ENCODE peak calls at places on chromosomes 13 and 19, in eight cellular contexts. M is astrocyte of the cerebellum, U is AG09309, X is cardiac muscle cell, J is AG10803, N is transverse colon, H is heart right ventricle, E is mucosa of descending colon. R is an unnamed sample.

GRCh38 chr13:110518571-110518970 is 43.0 kb downstream of the RAB20 start:
- DNase-seq in M (no peak), U (no peak), X (no peak), J (no peak), N (peak; percentile 55), H (no peak), E (peak; percentile 66), R (no peak)

GRCh38 chr13:94858856-94859811 is 146.8 kb upstream of the SOX21 start:
- DNase-seq in M (peak; percentile 5), U (no peak), X (no peak), J (peak; percentile 47), N (peak; percentile 30), H (peak; percentile 59), E (peak; percentile 53), R (no peak)

GRCh38 chr19:1780272-1780957 is 27.1 kb downstream of the ONECUT3 start:
- DNase-seq in M (no peak), U (no peak), X (no peak), J (peak; percentile 34), N (no peak), H (no peak), E (no peak), R (no peak)

GRCh38 chr19:49858591-49858985 is 7.6 kb downstream of the PTOV1 start:
- DNase-seq in M (no peak), U (no peak), X (no peak), J (no peak), N (no peak), H (no peak), E (no peak), R (no peak)

GRCh38 chr13:28037399-28037798 is 48.9 kb upstream of the URAD start:
- DNase-seq in M (no peak), U (no peak), X (no peak), J (peak; percentile 17), N (no peak), H (no peak), E (no peak), R (no peak)

GRCh38 chr13:95920485-95920884 is 132.7 kb downstream of the UGGT2 start:
- DNase-seq in M (peak; percentile 65), U (no peak), X (no peak), J (no peak), N (no peak), H (no peak), E (no peak), R (no peak)

GRCh38 chr19:38701455-38702063 is 42.7 kb downstream of the CAPN12 start:
- DNase-seq in M (no peak), U (no peak), X (no peak), J (peak; percentile 67), N (peak; percentile 61), H (no peak), E (no peak), R (no peak)

GRCh38 chr13:31775686-31776085 is 36.4 kb downstream of the RXFP2 start:
- DNase-seq in M (no peak), U (no peak), X (no peak), J (peak; percentile 77), N (no peak), H (peak; percentile 17), E (no peak), R (no peak)

GRCh38 chr13:76848596-76848995 is 37.6 kb downstream of the KCTD12 start:
- DNase-seq in M (no peak), U (no peak), X (no peak), J (peak; percentile 80), N (no peak), H (peak; percentile 28), E (no peak), R (no peak)

GRCh38 chr13:37443538-37443937 is 155.0 kb downstream of the POSTN start:
- DNase-seq in M (peak; percentile 32), U (peak; percentile 71), X (no peak), J (peak; percentile 96), N (no peak), H (no peak), E (no peak), R (no peak)

GRCh38 chr13:110400786-110401533 is 93.9 kb downstream of the COL4A2 start:
- DNase-seq in M (no peak), U (peak; percentile 84), X (no peak), J (peak; percentile 96), N (no peak), H (no peak), E (no peak), R (no peak)

GRCh38 chr19:31083122-31083521 is 266.1 kb downstream of the TSHZ3 start:
- DNase-seq in M (no peak), U (no peak), X (no peak), J (no peak), N (no peak), H (no peak), E (no peak), R (no peak)

GRCh38 chr19:12126707-12127106 is 13.4 kb downstream of the ZNF20 start:
- DNase-seq in M (no peak), U (no peak), X (peak; percentile 24), J (no peak), N (no peak), H (no peak), E (no peak), R (no peak)
- TF ChIP-seq CTCF in M (peak; percentile 11), U (peak; percentile 61), X (peak; percentile 37), J (peak; percentile 57), N (peak; percentile 32), H (peak; percentile 62), E (no peak), R (peak; percentile 69)

DNA sequence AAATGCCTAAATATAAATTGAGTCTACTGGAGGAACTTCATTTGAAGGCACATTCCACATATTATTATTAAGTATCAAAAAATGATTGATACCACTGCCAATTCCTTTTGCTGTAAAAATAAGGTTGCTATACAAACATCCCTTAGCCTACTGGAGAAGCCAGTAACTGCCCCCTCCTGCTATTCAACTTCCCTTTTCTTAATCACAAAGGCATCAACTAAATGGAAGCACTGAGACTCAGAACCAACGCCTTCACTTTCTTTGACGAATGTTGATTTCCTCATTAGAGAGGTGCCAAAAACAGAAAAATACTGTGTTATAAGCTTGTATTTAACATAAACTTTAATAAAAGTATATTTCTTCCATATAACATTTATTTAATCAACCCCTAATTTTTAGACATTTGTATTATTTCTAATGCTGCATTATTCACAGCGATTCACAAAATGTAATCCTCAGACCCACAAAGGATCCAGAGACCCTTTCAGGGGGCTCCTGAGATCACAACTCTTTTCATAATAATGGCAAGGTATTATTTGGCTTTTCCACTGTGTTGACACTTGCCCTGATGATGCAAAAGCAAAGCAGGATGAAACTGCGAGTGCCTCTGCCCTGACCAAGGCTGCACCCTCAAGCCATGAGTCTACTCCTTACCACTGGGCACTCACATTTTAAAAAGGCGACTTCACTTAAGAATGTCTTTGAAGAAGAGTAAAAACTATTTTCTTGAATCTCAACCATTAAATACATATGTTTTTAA is 11.6 kb downstream of the ELF1 start:
- DNase-seq in M (no peak), U (no peak), X (no peak), J (peak; percentile 65), N (no peak), H (no peak), E (no peak), R (no peak)
- TF ChIP-seq CTCF in M (no peak), U (no peak), X (no peak), J (no peak), N (no peak), H (no peak), E (no peak), R (peak; percentile 36)

DNA sequence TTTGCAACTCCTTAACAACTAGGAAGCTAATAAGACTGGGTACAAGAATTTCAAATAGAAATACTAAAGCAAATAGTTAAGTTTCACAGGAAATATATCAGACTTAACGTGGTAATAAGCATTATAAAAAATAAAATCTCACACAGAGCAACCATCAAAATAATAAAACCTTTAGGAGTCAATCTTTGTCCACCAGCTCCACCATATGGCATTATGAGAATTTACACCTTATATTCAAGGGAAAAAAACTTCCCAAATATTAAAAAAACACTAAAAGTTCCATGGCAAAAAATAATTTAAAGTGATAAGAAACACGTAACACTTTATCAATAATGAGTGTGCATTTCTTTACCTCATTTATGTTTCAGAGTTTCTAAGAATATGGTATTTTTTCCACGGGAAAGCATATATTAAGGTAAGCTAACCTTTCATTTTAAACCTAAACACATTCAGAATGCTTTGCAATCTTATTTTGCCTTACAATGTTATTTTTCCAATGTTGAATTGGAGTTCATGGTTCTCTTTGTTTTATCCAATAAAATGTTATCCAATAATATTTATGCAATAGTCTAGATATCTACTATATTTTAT is 423.2 kb upstream of the SGCG start:
- DNase-seq in M (peak; percentile 4), U (no peak), X (peak; percentile 45), J (peak; percentile 2), N (no peak), H (no peak), E (no peak), R (no peak)
- TF ChIP-seq CTCF in M (no peak), U (no peak), X (peak; percentile 39), J (peak; percentile 35), N (no peak), H (peak; percentile 63), E (no peak), R (peak; percentile 81)

DNA sequence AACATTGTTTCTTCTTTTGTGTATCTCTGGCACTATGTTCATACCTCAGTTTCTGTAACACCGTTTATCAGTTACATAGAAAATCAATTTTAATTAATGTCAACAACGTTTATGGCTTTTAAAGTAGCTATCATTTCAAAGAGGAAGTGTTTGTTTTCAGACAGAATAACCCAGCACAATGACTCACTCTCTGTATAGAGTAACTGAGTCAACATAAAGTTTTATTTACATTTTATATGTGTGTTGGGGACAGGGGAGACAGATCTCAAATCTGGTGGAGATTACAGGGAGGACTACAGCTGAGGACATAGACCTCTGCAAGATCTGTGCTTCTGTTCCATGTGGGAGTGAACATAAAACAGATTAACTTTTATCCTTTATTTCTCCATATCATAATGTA is 2590.1 kb downstream of the PCDH9 start:
- DNase-seq in M (no peak), U (no peak), X (no peak), J (no peak), N (no peak), H (no peak), E (no peak), R (no peak)
- TF ChIP-seq CTCF in M (no peak), U (no peak), X (no peak), J (no peak), N (no peak), H (no peak), E (no peak), R (no peak)

DNA sequence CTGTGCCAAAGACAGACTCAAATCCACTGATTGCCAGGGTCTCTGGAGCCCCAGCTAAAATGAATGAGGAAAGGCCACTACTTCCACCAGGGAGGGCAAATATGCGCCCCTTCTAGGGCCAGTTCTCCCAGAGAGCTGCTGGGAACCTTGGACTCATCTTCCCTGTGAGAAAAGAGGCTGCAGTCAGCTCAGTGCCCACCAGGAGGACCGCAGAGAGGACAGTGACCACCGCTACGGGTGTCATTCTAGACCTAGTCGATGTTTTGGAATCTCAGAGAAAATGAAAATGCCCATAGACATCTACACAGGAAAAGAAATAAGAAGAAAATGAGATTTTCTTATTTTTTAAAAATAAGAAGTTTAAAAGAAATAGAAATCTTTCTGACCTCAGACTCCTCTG is 235.1 kb downstream of the UQCRFS1 start:
- DNase-seq in M (no peak), U (no peak), X (no peak), J (no peak), N (no peak), H (no peak), E (no peak), R (no peak)
- TF ChIP-seq CTCF in M (no peak), U (peak; percentile 27), X (peak; percentile 11), J (peak; percentile 36), N (no peak), H (no peak), E (no peak), R (peak; percentile 70)

DNA sequence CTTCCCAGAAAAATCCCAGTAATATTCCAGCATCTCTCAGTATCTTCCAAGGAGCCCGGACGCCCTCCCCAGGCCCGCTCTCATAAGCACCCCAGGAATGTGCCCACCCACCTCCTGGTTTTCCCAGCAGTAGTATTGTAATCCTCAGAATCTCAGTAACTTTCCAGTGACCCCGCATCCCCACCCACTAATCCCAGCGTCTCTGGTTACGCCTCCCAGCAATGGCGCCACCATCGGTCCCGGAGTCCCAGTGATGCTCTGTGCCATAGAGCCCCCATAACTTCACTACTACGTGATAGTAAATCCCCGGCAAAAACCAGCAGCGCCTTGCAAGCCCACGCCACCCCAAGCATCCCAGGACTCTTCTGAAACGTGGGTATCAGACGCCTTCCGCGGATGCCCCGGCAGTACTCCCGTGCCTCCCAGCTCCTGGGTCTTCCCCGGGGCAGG is 961 bp upstream of the PNPLA6 start:
- DNase-seq in M (peak; percentile 47), U (peak; percentile 64), X (peak; percentile 66), J (peak; percentile 81), N (peak; percentile 61), H (no peak), E (no peak), R (no peak)
- TF ChIP-seq CTCF in M (peak; percentile 26), U (peak; percentile 48), X (peak; percentile 24), J (peak; percentile 33), N (no peak), H (peak; percentile 25), E (no peak), R (no peak)

R was measured in type B pancreatic cell.